ENCODE peak calls at places on chromosomes 1 and 21, in seven cellular contexts. One of them, this sample, is unnamed.

GRCh38 chr1:65009724-65010420 is 43.5 kb upstream of the JAK1 start:
- DNase-seq in H1: no peak
- DNase-seq in GM12891: no peak
- DNase-seq in K562: no peak
- DNase-seq in HepG2: no peak
- DNase-seq in SK-N-SH: no peak
- DNase-seq in GM12878: no peak
- DNase-seq in this sample: no peak

GRCh38 chr1:32960819-32961355 is 3.7 kb downstream of the RNF19B start:
- DNase-seq in H1: no peak
- DNase-seq in GM12891: no peak
- DNase-seq in K562: no peak
- DNase-seq in HepG2: no peak
- DNase-seq in SK-N-SH: peak
- DNase-seq in GM12878: no peak
- DNase-seq in this sample: no peak

GRCh38 chr21:45424854-45425795 is 20.2 kb downstream of the COL18A1 start:
- DNase-seq in H1: no peak
- DNase-seq in GM12891: no peak
- DNase-seq in K562: no peak
- DNase-seq in HepG2: no peak
- DNase-seq in SK-N-SH: no peak
- DNase-seq in GM12878: no peak
- DNase-seq in this sample: no peak

GRCh38 chr21:42567181-42567560 is 53.5 kb downstream of the SLC37A1 start:
- DNase-seq in H1: no peak
- DNase-seq in GM12891: no peak
- DNase-seq in K562: no peak
- DNase-seq in HepG2: no peak
- DNase-seq in SK-N-SH: no peak
- DNase-seq in GM12878: no peak
- DNase-seq in this sample: no peak

GRCh38 chr1:46538147-46538546 is 13.3 kb downstream of the KNCN start:
- DNase-seq in H1: no peak
- DNase-seq in GM12891: no peak
- DNase-seq in K562: no peak
- DNase-seq in HepG2: no peak
- DNase-seq in SK-N-SH: no peak
- DNase-seq in GM12878: no peak
- DNase-seq in this sample: no peak

GRCh38 chr1:155121249-155121648 is 6.4 kb upstream of the EFNA1 start:
- DNase-seq in H1: no peak
- DNase-seq in GM12891: no peak
- DNase-seq in K562: no peak
- DNase-seq in HepG2: no peak
- DNase-seq in SK-N-SH: no peak
- DNase-seq in GM12878: no peak
- DNase-seq in this sample: no peak

GRCh38 chr1:55050283-55050682 is 10.9 kb downstream of the PCSK9 start:
- DNase-seq in H1: no peak
- DNase-seq in GM12891: no peak
- DNase-seq in K562: no peak
- DNase-seq in HepG2: no peak
- DNase-seq in SK-N-SH: no peak
- DNase-seq in GM12878: no peak
- DNase-seq in this sample: no peak

GRCh38 chr1:230280906-230281413 is 145.2 kb downstream of the PGBD5 start:
- DNase-seq in H1: no peak
- DNase-seq in GM12891: no peak
- DNase-seq in K562: no peak
- DNase-seq in HepG2: no peak
- DNase-seq in SK-N-SH: no peak
- DNase-seq in GM12878: no peak
- DNase-seq in this sample: no peak

GRCh38 chr1:175192630-175193338 is at the start of gene KIAA0040:
- DNase-seq in H1: peak
- DNase-seq in GM12891: peak
- DNase-seq in K562: peak
- DNase-seq in HepG2: peak
- DNase-seq in SK-N-SH: peak
- DNase-seq in GM12878: no peak
- DNase-seq in this sample: peak

GRCh38 chr1:45929257-45929687 is 125.9 kb downstream of the MAST2 start:
- DNase-seq in H1: no peak
- DNase-seq in GM12891: no peak
- DNase-seq in K562: no peak
- DNase-seq in HepG2: peak
- DNase-seq in SK-N-SH: no peak
- DNase-seq in GM12878: no peak
- DNase-seq in this sample: no peak

GRCh38 chr1:243482237-243483022 is 226.6 kb downstream of the SDCCAG8 start:
- DNase-seq in H1: peak
- DNase-seq in GM12891: no peak
- DNase-seq in K562: no peak
- DNase-seq in HepG2: no peak
- DNase-seq in SK-N-SH: peak
- DNase-seq in GM12878: no peak
- DNase-seq in this sample: no peak

GRCh38 chr1:86154581-86155060 is 2.0 kb downstream of the COL24A1 start:
- DNase-seq in H1: peak
- DNase-seq in GM12891: no peak
- DNase-seq in K562: no peak
- DNase-seq in HepG2: no peak
- DNase-seq in SK-N-SH: peak
- DNase-seq in GM12878: no peak
- DNase-seq in this sample: peak

GRCh38 chr1:60872690-60873089 is 209.7 kb upstream of the NFIA start:
- DNase-seq in H1: no peak
- DNase-seq in GM12891: no peak
- DNase-seq in K562: no peak
- DNase-seq in HepG2: no peak
- DNase-seq in SK-N-SH: no peak
- DNase-seq in GM12878: no peak
- DNase-seq in this sample: no peak

DNA sequence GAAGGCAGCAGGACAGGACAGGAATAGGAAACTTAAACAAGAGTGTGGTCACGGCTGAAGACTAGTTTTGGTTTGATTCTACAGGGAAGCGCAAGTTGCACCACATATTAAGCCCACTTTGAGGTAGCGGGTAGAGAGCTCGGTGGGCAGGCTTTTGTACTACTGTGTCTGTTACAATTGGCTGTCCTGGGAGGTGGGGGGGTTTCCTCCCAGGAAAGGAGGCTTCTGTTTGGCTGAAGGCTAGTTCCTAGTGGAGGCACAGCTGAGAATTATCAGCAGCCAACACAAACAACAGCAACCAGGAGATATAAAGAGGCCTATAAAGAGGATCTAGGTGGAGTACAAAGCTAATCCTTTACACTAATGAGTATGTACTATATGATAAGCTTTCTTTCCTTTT is 62.7 kb downstream of the ZNF648 start:
- DNase-seq in H1: no peak
- DNase-seq in GM12891: no peak
- DNase-seq in K562: no peak
- DNase-seq in HepG2: no peak
- DNase-seq in SK-N-SH: no peak
- DNase-seq in GM12878: no peak
- DNase-seq in this sample: no peak
- TF ChIP-seq TAF1 in H1: no peak
- TF ChIP-seq TAF1 in GM12891: no peak
- TF ChIP-seq TAF1 in K562: no peak
- TF ChIP-seq TAF1 in HepG2: no peak
- TF ChIP-seq TAF1 in SK-N-SH: no peak
- TF ChIP-seq TAF1 in GM12878: no peak
- TF ChIP-seq TAF1 in this sample: no peak

GRCh38 chr1:69932760-69933159 is 272.6 kb downstream of the LRRC40 start:
- DNase-seq in H1: no peak
- DNase-seq in GM12891: no peak
- DNase-seq in K562: no peak
- DNase-seq in HepG2: no peak
- DNase-seq in SK-N-SH: no peak
- DNase-seq in GM12878: no peak
- DNase-seq in this sample: no peak
- TF ChIP-seq POLR2AphosphoS5 in H1: no peak
- TF ChIP-seq POLR2AphosphoS5 in GM12891: no peak
- TF ChIP-seq POLR2AphosphoS5 in K562: no peak
- TF ChIP-seq POLR2AphosphoS5 in HepG2: no peak
- TF ChIP-seq POLR2AphosphoS5 in SK-N-SH: no peak
- TF ChIP-seq POLR2AphosphoS5 in GM12878: no peak
- TF ChIP-seq POLR2AphosphoS5 in this sample: no peak

DNA sequence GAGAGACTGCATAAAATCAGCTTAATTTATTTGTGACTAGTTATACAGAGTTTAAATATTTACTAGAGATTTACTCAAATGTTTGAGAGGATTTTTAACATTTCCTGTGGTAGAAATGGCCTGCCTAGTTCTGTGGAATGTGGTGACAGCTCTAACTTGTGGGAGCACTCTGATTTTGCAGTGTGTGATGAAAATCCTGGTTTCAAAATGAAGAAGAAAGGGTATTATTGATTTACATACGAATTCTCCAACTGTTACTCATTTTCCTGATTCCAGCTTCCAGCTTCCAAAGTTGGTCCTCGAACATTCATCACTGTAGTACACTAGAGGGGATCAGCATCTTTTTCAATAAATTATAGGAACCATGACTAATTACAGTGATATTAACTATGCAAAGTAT is 462.7 kb upstream of the PKN2 start:
- DNase-seq in H1: no peak
- DNase-seq in GM12891: no peak
- DNase-seq in K562: no peak
- DNase-seq in HepG2: no peak
- DNase-seq in SK-N-SH: no peak
- DNase-seq in GM12878: no peak
- DNase-seq in this sample: no peak
- TF ChIP-seq TAF1 in H1: no peak
- TF ChIP-seq TAF1 in GM12891: no peak
- TF ChIP-seq TAF1 in K562: no peak
- TF ChIP-seq TAF1 in HepG2: no peak
- TF ChIP-seq TAF1 in SK-N-SH: no peak
- TF ChIP-seq TAF1 in GM12878: no peak
- TF ChIP-seq TAF1 in this sample: no peak

GRCh38 chr1:24793762-24794161 is 48.5 kb downstream of the CLIC4 start:
- DNase-seq in H1: no peak
- DNase-seq in GM12891: no peak
- DNase-seq in K562: no peak
- DNase-seq in HepG2: no peak
- DNase-seq in SK-N-SH: no peak
- DNase-seq in GM12878: no peak
- DNase-seq in this sample: no peak
- TF ChIP-seq POLR2AphosphoS5 in H1: no peak
- TF ChIP-seq POLR2AphosphoS5 in GM12891: no peak
- TF ChIP-seq POLR2AphosphoS5 in K562: no peak
- TF ChIP-seq POLR2AphosphoS5 in HepG2: no peak
- TF ChIP-seq POLR2AphosphoS5 in SK-N-SH: no peak
- TF ChIP-seq POLR2AphosphoS5 in GM12878: no peak
- TF ChIP-seq POLR2AphosphoS5 in this sample: no peak

GRCh38 chr1:205317311-205317917 is 4.1 kb downstream of the NUAK2 start:
- DNase-seq in H1: no peak
- DNase-seq in GM12891: no peak
- DNase-seq in K562: no peak
- DNase-seq in HepG2: peak
- DNase-seq in SK-N-SH: peak
- DNase-seq in GM12878: no peak
- DNase-seq in this sample: no peak

GRCh38 chr1:205319081-205320018 is 2.2 kb downstream of the NUAK2 start:
- DNase-seq in H1: no peak
- DNase-seq in GM12891: no peak
- DNase-seq in K562: no peak
- DNase-seq in HepG2: peak
- DNase-seq in SK-N-SH: no peak
- DNase-seq in GM12878: no peak
- DNase-seq in this sample: no peak

GRCh38 chr1:205321109-205321958 is at the start of gene NUAK2:
- DNase-seq in H1: peak
- DNase-seq in GM12891: no peak
- DNase-seq in K562: peak
- DNase-seq in HepG2: peak
- DNase-seq in SK-N-SH: peak
- DNase-seq in GM12878: no peak
- DNase-seq in this sample: peak

GRCh38 chr1:205316179-205316578 is 5.4 kb downstream of the NUAK2 start:
- DNase-seq in H1: no peak
- DNase-seq in GM12891: no peak
- DNase-seq in K562: no peak
- DNase-seq in HepG2: no peak
- DNase-seq in SK-N-SH: no peak
- DNase-seq in GM12878: no peak
- DNase-seq in this sample: no peak

DNA sequence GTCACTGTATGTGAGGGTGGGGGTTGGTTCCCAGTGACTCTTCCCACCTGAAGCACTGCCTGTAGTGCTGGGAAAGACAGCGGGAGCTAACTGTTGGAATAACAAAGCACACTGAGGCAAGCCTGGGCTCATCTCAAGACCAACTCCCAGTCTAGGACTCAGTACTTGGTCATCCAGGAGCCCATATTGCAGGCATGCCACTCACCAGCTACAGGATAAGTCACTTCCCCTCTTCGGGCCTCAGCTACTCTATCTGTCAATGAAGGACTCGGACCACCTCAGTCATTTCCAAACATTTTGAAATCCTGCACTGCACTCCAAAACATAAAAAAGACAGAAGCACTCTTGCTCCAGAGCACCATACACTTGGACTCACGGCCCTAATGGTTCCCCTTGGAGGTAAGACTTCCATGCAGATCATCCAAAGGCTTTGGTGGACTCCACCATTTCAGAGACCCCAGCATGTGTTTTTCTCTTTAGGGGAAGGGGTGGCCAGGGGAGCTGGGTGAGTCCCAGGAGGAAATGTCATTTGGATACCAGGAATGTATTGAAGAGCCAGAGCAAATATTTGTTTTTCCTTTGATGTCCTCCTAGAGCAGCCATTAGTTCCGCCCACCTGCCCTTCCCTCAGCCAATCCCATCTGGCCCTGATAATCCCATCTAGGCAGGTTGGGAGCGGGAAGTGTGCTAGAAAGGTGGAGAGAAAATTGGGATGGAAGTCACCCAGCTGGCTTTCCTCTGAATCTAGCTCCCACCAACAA is 3.1 kb downstream of the NUAK2 start:
- DNase-seq in H1: no peak
- DNase-seq in GM12891: no peak
- DNase-seq in K562: no peak
- DNase-seq in HepG2: peak
- DNase-seq in SK-N-SH: no peak
- DNase-seq in GM12878: no peak
- DNase-seq in this sample: no peak
- TF ChIP-seq TAF1 in H1: no peak
- TF ChIP-seq TAF1 in GM12891: no peak
- TF ChIP-seq TAF1 in K562: no peak
- TF ChIP-seq TAF1 in HepG2: peak
- TF ChIP-seq TAF1 in SK-N-SH: no peak
- TF ChIP-seq TAF1 in GM12878: no peak
- TF ChIP-seq TAF1 in this sample: no peak